ENCODE peak calls at places on chromosome 21, in five cellular contexts. W, T, V, Z and I are unnamed samples.

GRCh38 chr21:35265170-35265877 is 216.2 kb upstream of the RUNX1 start:
- DNase-seq in W (no peak), T (no peak), Z (no peak), V (no peak), I (no peak)

GRCh38 chr21:35517848-35518247 is 468.7 kb upstream of the RUNX1 start:
- DNase-seq in W (no peak), V (no peak), T (no peak), Z (no peak), I (no peak)

GRCh38 chr21:44347911-44348451 is 5.4 kb upstream of the TRPM2 start:
- DNase-seq in Z (no peak), V (peak), T (no peak), W (no peak), I (no peak)

GRCh38 chr21:23874271-23874670 is 1733.0 kb downstream of the MRPL39 start:
- DNase-seq in Z (no peak), V (no peak), T (no peak), W (no peak), I (no peak)

GRCh38 chr21:9008636-9009035 is 1512.7 kb upstream of the TPTE start:
- DNase-seq in Z (no peak), V (no peak), T (no peak), W (no peak), I (no peak)

GRCh38 chr21:26280715-26281310 is 110.2 kb upstream of the APP start:
- DNase-seq in T (no peak), W (peak), Z (no peak), V (no peak), I (peak)

GRCh38 chr21:15332572-15332971 is 267.8 kb upstream of the NRIP1 start:
- DNase-seq in W (no peak), V (no peak), Z (no peak), T (no peak), I (no peak)

GRCh38 chr21:25735895-25736597 is 1.3 kb downstream of the GABPA start:
- DNase-seq in T (no peak), Z (no peak), V (no peak), W (no peak), I (no peak)

GRCh38 chr21:17848228-17848627 is 29.1 kb upstream of the C21orf91 start:
- DNase-seq in Z (no peak), T (peak), W (no peak), V (peak), I (no peak)

GRCh38 chr21:19922122-19922521 is 1076.1 kb upstream of the NCAM2 start:
- DNase-seq in V (no peak), T (no peak), Z (no peak), W (no peak), I (no peak)

GRCh38 chr21:33063907-33064622 is 5.9 kb upstream of the OLIG1 start:
- DNase-seq in W (no peak), Z (no peak), T (no peak), V (no peak), I (no peak)

GRCh38 chr21:36156815-36157670 is at the start of gene DOP1B:
- DNase-seq in V (peak), T (no peak), Z (no peak), W (peak), I (peak)

GRCh38 chr21:41247561-41247968 is 69.0 kb upstream of the FAM3B start:
- DNase-seq in W (no peak), Z (no peak), V (no peak), T (no peak), I (no peak)

GRCh38 chr21:34499116-34499515 is 12.9 kb downstream of the KCNE1 start:
- DNase-seq in Z (no peak), T (no peak), V (no peak), W (no peak), I (no peak)

GRCh38 chr21:34544032-34544496 is 32.1 kb upstream of the KCNE1 start:
- DNase-seq in T (peak), V (no peak), Z (no peak), W (peak), I (peak)

GRCh38 chr21:35010450-35010849 is 38.7 kb downstream of the RUNX1 start:
- DNase-seq in W (no peak), V (no peak), Z (no peak), T (no peak), I (no peak)

GRCh38 chr21:19810779-19811178 is 1187.4 kb upstream of the NCAM2 start:
- DNase-seq in W (no peak), T (no peak), Z (no peak), V (no peak), I (no peak)

GRCh38 chr21:41769521-41769920 is 2.7 kb upstream of the RIPK4 start:
- DNase-seq in Z (no peak), W (no peak), T (no peak), V (no peak), I (no peak)

GRCh38 chr21:16330340-16331319 is 600.8 kb downstream of the USP25 start:
- DNase-seq in W (peak), Z (no peak), V (no peak), T (peak), I (no peak)

GRCh38 chr21:27371065-27371464 is 404.2 kb upstream of the ADAMTS5 start:
- DNase-seq in W (no peak), Z (no peak), V (no peak), T (no peak), I (no peak)

GRCh38 chr21:34553199-34553952 is 41.4 kb upstream of the KCNE1 start:
- DNase-seq in V (no peak), T (no peak), W (no peak), Z (no peak), I (no peak)

GRCh38 chr21:25385912-25386474 is 221.3 kb downstream of the MRPL39 start:
- DNase-seq in V (no peak), W (no peak), Z (no peak), T (peak), I (no peak)

GRCh38 chr21:44087426-44088400 is 19.5 kb upstream of the PWP2 start:
- DNase-seq in W (no peak), Z (no peak), V (no peak), T (no peak), I (no peak)

GRCh38 chr21:15023782-15024181 is 41.0 kb downstream of the NRIP1 start:
- DNase-seq in T (no peak), V (no peak), W (no peak), Z (no peak), I (no peak)

DNA sequence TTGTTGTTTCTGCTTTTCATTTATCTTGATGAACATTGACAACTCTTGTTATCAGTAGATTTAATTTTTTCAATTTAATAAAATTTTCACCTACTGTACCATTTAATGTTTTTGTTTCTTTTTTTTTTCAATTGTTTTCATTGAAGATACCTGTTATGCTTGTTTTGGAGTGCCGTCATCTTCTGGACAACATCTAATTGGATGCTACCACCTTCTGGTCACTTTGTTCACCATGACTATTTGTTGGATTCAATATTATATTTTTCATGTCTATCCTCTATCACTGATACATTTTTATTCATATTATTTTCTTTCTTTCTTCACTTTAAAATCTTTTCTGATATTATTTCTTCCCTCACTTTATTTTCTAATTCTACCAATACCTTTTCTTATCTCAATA is 14.0 kb downstream of the KRTAP21-2 start:
- DNase-seq in V (no peak), T (no peak), W (no peak), Z (no peak), I (no peak)
- TF ChIP-seq CTCF in V (no peak), T (no peak), W (no peak), Z (peak), I (no peak)

DNA sequence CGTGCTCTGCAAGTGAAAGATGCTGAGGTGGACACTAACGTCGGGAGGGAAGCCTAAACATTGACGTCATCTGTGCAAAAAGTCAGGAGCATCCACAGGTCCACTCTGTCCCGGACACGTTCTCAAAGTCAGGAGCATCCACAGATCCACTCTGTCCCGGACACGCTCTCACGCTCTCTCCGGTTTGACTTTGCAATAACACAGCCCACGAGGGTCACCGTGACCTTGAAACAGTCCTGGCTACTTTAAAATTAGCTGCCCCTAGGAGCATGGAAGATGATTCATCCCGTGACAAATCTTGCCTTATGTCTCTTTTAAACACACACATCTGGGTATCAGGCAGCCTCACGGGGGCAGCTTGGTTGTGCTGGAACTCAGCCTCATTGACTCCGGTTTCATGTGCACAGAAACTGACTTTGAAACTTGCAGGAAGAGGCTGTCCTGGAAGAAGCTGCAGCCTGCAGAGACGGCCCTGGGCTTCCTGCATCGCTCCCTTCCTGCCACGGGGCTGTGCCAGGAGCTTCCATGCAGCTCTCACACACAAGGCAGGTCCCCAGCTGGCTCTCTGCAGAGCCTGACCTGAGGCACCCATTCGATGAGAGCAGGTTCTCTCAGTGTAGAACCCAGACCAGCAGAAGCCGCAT is 18.1 kb upstream of the COL18A1 start:
- DNase-seq in T (no peak), Z (peak), W (no peak), V (peak), I (peak)
- TF ChIP-seq CTCF in T (no peak), Z (peak), W (no peak), V (no peak), I (no peak)

DNA sequence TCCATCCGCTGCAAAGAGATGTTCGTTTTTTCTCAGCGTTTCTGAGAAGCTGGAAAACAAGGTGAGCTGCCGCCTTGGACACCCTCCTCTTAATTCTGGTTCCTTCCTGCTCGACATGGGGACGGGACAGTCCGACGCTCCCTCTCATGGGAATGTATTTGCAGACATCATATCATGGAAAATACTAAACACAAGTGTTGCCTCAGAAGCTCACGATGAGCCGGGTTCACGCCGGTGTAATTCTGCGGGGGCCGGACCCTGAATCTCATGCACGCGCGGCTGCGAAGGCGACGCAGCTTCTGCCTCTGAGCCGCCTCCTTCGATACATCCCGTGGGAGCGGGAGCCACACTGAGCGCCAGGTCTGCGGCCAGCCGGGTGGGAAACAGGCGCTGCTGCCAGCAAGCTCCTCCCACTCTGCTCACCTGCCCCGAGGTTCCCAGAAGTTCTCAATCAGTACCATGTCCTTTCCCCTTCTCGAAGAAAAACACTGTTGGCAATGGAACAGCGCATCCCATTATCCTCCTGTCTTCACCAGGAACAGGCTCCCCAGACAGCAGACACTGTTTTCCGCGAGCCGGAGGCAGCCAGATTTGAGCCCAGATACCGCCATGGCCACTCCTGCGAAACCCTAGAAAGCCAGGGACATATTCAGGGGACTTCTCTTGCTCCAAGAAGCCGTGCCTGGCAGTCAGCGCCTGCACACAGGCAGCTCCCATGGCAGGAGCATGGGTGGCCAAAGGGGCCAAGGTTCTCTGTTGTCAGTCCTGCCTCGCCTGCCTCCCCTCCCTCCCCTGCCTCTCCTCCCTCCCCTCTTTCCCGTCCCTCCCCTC is 98.0 kb downstream of the WDR4 start:
- DNase-seq in T (no peak), W (no peak), V (no peak), Z (no peak), I (peak)
- TF ChIP-seq CTCF in T (no peak), W (no peak), V (no peak), Z (no peak), I (no peak)

GRCh38 chr21:39022901-39023693 is 160.2 kb downstream of the PSMG1 start:
- DNase-seq in V (no peak), W (peak), T (no peak), Z (peak), I (peak)
- TF ChIP-seq CTCF in V (no peak), W (peak), T (peak), Z (peak), I (no peak)

DNA sequence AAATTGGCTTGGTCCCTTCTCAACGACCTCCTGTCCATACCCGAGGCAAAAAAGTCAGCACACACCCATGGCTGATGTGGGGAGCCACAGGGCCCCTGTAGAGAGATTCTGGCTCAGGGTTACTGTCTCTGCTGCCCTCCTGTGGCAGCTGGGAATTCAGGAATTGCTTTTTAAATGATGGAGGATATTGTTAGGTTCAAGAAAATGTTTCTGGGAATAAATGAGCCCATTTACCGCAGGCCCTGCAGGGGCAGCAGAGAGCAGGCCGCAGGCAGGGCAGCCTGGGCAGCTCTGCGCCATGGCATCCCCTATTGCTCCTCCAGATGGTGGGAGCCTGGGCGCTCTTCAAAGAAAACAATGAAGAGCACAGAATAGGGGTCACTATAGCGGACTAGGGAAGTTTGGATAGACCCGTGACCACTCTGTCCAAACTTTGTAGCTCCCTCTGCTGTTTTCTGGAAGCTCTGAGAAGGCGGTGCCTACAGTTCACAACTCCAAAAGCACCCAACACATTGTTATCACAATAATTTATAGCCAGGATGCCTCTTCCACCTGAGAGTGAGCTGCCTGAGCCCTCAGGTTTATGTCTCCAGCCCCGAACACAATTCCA is 201.1 kb downstream of the BACH1 start:
- DNase-seq in T (no peak), V (no peak), Z (no peak), W (peak), I (peak)
- TF ChIP-seq CTCF in T (peak), V (no peak), Z (peak), W (peak), I (peak)

DNA sequence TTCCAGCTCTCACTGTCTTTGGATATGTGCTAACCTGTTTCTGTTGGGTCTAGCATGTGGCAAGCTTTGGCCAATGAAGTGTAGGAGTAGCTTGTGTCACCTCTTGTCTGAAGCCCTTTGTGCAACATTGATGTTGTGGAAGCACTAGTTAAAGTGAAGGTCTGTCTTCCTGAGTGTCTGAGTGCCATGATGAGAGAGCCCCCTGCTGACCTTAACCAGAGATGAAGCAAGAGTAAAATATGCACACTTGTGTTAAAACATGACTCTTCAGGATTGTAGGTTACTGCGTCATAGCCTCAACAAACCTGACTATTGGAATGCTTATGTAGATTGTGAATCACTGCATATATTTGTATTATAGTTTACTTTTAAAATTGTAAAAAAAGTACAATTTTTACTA is 103.7 kb downstream of the NCAM2 start:
- DNase-seq in Z (no peak), V (no peak), T (no peak), W (peak), I (no peak)
- TF ChIP-seq CTCF in Z (peak), V (no peak), T (no peak), W (peak), I (peak)

GRCh38 chr21:29115899-29116298 is 14.5 kb upstream of the MAP3K7CL start:
- DNase-seq in V (no peak), W (no peak), T (no peak), Z (no peak), I (no peak)
- TF ChIP-seq CTCF in V (no peak), W (no peak), T (no peak), Z (no peak), I (no peak)

GRCh38 chr21:38327984-38328383 is 71.2 kb downstream of the KCNJ15 start:
- DNase-seq in W (no peak), T (no peak), Z (no peak), V (no peak), I (no peak)

GRCh38 chr21:38325761-38326420 is 69.1 kb downstream of the KCNJ15 start:
- DNase-seq in T (no peak), W (no peak), Z (no peak), V (no peak), I (no peak)

GRCh38 chr21:38325216-38325615 is 68.4 kb downstream of the KCNJ15 start:
- DNase-seq in Z (no peak), V (no peak), T (no peak), W (no peak), I (no peak)

GRCh38 chr21:38326429-38326828 is 69.6 kb downstream of the KCNJ15 start:
- DNase-seq in W (no peak), T (no peak), V (no peak), Z (no peak), I (no peak)

DNA sequence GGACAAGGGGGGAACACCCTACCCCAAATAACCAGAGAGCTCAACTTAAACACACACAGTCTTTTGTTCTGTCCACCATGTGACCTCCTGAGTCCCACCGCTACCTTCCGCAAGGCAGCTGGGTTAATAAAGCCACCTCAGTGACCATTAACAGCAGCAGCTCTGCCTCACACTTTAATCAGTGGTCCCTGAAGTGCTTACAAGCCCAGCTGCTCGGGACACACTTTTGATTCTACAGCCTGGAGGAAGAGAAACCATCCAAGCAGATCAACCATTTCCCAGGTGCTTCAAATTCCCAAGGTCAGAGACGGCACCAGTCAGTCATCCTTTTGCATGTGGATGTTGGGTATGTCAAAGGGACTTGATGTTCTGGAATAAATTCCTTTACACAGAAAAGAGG is 70.1 kb downstream of the KCNJ15 start:
- DNase-seq in T (no peak), Z (no peak), V (no peak), W (no peak), I (no peak)
- TF ChIP-seq CTCF in T (no peak), Z (no peak), V (no peak), W (no peak), I (no peak)

DNA sequence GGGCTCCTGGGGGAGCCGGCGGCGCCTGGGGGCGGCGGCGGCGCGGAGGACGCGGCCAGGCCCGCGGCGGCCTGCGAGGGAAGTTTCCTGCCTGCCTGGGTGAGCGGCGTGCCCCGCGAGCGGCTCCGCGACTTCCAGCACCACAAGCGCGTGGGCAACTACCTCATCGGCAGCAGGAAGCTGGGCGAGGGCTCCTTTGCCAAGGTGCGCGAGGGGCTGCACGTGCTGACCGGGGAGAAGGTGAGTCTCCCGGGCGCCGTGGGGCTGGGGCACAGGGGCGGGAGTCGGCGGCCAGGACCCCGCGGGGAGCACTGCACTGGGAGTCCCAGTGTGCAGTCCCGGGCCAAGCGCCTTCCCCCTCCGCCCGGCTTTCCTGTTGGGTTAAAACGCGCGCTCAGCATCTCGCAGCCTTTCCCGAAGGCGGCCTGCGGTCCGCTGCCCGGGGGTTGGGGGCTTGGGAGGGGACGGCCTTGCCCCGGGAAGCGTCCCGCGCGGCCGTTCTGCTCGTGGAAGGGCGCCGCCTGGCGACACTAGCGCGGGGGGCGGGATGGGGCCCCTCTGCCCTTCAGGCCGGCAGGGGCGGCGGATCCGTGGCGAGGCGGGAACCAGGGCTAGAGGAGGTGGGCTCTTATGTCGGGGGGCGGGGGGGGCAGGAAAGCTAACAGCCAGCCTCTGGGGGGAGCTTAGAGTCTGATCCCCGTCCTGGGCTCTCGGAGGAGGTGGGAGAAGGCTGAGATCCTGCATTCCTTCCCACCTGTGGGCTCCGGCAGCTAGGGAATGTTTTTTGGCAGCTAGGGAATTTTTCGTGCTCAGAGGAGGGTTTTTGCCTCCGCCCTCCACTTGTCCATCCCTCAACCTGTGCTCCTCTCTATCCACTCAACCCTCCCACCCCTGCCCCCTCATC is 1.1 kb downstream of the HUNK start:
- DNase-seq in W (peak), V (peak), T (no peak), Z (peak), I (peak)
- TF ChIP-seq CTCF in W (peak), V (peak), T (peak), Z (peak), I (peak)